ENCODE peak calls at places on chromosomes 16 and 17, in four cellular contexts. T is GM12878, N is HepG2, Q is K562. W is an unnamed sample.

GRCh38 chr16:67432491-67432890 is 1.6 kb downstream of the HSD11B2 start:
- DNase-seq in T (no peak), N (no peak), Q (no peak), W (no peak)

GRCh38 chr17:17420561-17421269 is 56.1 kb upstream of the MED9 start:
- DNase-seq in T (no peak), N (no peak), Q (peak; percentile 19), W (no peak)

GRCh38 chr17:39677581-39678339 is 9.5 kb downstream of the PNMT start:
- DNase-seq in T (no peak), N (no peak), Q (no peak), W (no peak)

GRCh38 chr16:1125471-1125870 is 27.4 kb upstream of the CACNA1H start:
- DNase-seq in T (no peak), N (no peak), Q (peak; percentile 50), W (no peak)

GRCh38 chr17:49913226-49914095 is 55.5 kb upstream of the DLX4 start:
- DNase-seq in T (no peak), N (no peak), Q (peak; percentile 48), W (no peak)

GRCh38 chr16:31700200-31700529 is 172.5 kb downstream of the AHSP start:
- DNase-seq in T (no peak), N (no peak), Q (peak; percentile 93), W (peak; percentile 77)

GRCh38 chr16:28623172-28623711 is 13.4 kb upstream of the SULT1A1 start:
- DNase-seq in T (no peak), N (no peak), Q (no peak), W (no peak)

GRCh38 chr16:87963400-87963799 is 12.2 kb downstream of the BANP start:
- DNase-seq in T (no peak), N (no peak), Q (no peak), W (no peak)

GRCh38 chr17:66416207-66416940 is 114.0 kb downstream of the PRKCA start:
- DNase-seq in T (no peak), N (no peak), Q (no peak), W (no peak)

GRCh38 chr17:29740017-29740416 is 117.3 kb upstream of the CORO6 start:
- DNase-seq in T (no peak), N (peak; percentile 90), Q (no peak), W (no peak)

GRCh38 chr17:32261937-32262510 is 3.6 kb upstream of the RHBDL3 start:
- DNase-seq in T (no peak), N (no peak), Q (no peak), W (no peak)

GRCh38 chr17:35799942-35800341 is 4.5 kb upstream of the MMP28 start:
- DNase-seq in T (no peak), N (no peak), Q (no peak), W (no peak)

GRCh38 chr17:81106716-81107115 is 58.6 kb upstream of the PVALEF start:
- DNase-seq in T (no peak), N (no peak), Q (no peak), W (no peak)

GRCh38 chr16:71296584-71297133 is 7.5 kb upstream of the CMTR2 start:
- DNase-seq in T (no peak), N (peak; percentile 50), Q (no peak), W (no peak)

GRCh38 chr17:70588003-70588402 is 418.7 kb downstream of the KCNJ2 start:
- DNase-seq in T (no peak), N (no peak), Q (no peak), W (no peak)

GRCh38 chr16:57604177-57604576 is 24.3 kb upstream of the ADGRG1 start:
- DNase-seq in T (no peak), N (no peak), Q (no peak), W (no peak)

GRCh38 chr17:36948717-36949460 is at the start of gene AATF:
- DNase-seq in T (peak; percentile 94), N (peak; percentile 90), Q (peak; percentile 98), W (peak; percentile 90)

GRCh38 chr16:81496742-81497141 is 52.1 kb downstream of the CMIP start:
- DNase-seq in T (no peak), N (no peak), Q (no peak), W (no peak)

GRCh38 chr16:88905563-88905962 is 39.1 kb upstream of the PABPN1L start:
- DNase-seq in T (no peak), N (no peak), Q (peak; percentile 94), W (peak; percentile 89)

GRCh38 chr17:42989726-42990652 is 8.2 kb upstream of the RPL27 start:
- DNase-seq in T (no peak), N (peak; percentile 32), Q (no peak), W (no peak)

GRCh38 chr16:78762222-78762621 is 662.8 kb downstream of the WWOX start:
- DNase-seq in T (no peak), N (no peak), Q (no peak), W (no peak)

DNA sequence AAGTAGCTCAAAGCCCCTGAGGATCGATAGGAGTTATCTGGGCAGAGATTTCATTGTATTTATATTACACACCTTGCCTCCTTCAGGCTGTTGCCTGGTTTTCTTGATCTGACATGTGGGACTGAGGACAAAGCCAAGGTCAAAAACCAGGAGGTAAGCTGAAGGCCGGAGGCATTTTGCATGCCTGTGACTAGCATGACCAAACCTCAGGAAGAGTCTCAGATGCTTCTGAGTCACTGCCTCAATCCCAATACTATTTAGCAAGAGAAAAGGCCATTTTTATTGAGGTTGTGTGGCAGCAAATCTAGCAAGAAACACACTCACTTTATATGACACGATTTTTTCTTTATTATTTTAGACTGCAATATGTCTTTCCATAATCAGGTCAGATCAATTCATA is 968.1 kb downstream of the CDH11 start:
- DNase-seq in T (no peak), N (no peak), Q (no peak), W (no peak)
- TF ChIP-seq SP1 in T (no peak), N (no peak), Q (no peak), W (no peak)

GRCh38 chr17:78323821-78324390 is 36.0 kb downstream of the SOCS3 start:
- DNase-seq in T (no peak), N (no peak), Q (no peak), W (no peak)

GRCh38 chr17:78322858-78323455 is 36.9 kb downstream of the SOCS3 start:
- DNase-seq in T (no peak), N (no peak), Q (no peak), W (no peak)

GRCh38 chr17:78324391-78325075 is 35.3 kb downstream of the SOCS3 start:
- DNase-seq in T (no peak), N (no peak), Q (no peak), W (no peak)

GRCh38 chr17:78325076-78325712 is 34.7 kb downstream of the SOCS3 start:
- DNase-seq in T (no peak), N (no peak), Q (no peak), W (no peak)

DNA sequence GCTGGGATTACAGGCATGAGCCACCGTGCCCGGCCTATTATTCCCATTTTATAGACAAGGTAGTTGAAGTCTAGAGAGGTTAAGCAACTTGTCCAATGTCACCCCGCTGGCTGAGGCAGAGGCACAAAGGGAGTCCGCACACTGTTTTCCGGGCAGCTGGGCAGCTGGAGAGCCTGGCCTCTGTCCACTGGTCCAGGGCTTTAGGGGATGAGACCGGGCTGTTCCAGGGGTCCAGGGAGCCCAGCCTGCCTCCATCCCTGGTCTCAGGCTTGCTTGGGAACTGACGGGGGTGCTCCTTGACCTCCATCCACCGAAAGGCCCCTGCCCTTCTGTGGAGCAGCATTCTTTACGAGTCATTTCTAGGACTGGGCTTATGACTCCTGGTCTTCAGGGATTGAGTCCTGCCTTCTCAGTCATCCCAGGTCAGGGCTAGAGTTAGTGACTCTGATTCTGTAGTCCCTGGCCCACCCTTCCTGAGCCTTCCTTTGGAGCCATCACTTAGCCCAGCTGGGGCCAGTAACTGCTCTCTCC is 37.5 kb downstream of the SOCS3 start:
- DNase-seq in T (no peak), N (no peak), Q (no peak), W (no peak)
- TF ChIP-seq TARDBP in T (no peak), N (no peak), Q (no peak), W (no peak)

GRCh38 chr17:6496636-6497441 is 52.6 kb downstream of the PIMREG start:
- DNase-seq in T (no peak), N (no peak), Q (no peak), W (no peak)

GRCh38 chr17:6497496-6498221 is 53.4 kb downstream of the PIMREG start:
- DNase-seq in T (no peak), N (no peak), Q (no peak), W (no peak)

GRCh38 chr17:6501359-6501758 is 55.0 kb downstream of the PITPNM3 start:
- DNase-seq in T (no peak), N (no peak), Q (no peak), W (no peak)

GRCh38 chr17:6498356-6498755 is 54.1 kb downstream of the PIMREG start:
- DNase-seq in T (no peak), N (no peak), Q (no peak), W (no peak)

DNA sequence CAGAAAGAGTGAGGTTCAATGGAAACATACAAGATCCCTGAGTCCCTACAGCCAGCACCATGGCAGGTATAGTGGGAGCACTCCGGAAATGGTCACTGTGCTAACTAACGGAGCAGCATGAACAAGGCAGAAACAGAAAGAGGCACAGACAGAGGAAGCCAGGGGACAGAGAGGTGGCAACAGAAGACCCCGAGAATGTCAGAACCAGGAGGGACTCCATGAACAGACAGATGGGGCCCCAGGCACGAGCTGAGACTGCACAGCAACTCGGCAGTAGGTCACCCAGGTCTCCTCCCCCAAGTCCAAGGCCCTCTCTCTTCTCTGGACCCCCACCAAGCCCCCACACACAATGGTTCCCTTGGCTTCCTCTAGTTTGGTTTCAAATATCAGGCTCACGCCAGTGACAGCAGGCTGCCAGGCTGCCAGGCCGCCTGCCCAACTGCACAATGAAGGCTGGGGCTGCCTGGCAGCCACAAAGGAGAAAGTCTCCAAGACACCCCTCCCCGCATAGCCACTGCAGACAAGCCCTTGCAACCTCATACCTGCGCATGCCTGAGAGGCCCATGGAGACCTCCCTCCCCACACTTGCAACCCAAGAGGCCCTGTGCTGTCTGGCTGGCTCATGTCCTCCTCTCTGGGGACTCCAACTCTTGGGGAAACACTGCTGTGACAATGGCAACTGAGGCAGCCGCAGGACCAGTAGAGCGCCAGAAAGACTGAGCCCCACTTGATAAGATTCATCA is 54.7 kb downstream of the PIMREG start:
- DNase-seq in T (no peak), N (no peak), Q (no peak), W (no peak)
- TF ChIP-seq SP1 in T (no peak), N (no peak), Q (no peak), W (no peak)

DNA sequence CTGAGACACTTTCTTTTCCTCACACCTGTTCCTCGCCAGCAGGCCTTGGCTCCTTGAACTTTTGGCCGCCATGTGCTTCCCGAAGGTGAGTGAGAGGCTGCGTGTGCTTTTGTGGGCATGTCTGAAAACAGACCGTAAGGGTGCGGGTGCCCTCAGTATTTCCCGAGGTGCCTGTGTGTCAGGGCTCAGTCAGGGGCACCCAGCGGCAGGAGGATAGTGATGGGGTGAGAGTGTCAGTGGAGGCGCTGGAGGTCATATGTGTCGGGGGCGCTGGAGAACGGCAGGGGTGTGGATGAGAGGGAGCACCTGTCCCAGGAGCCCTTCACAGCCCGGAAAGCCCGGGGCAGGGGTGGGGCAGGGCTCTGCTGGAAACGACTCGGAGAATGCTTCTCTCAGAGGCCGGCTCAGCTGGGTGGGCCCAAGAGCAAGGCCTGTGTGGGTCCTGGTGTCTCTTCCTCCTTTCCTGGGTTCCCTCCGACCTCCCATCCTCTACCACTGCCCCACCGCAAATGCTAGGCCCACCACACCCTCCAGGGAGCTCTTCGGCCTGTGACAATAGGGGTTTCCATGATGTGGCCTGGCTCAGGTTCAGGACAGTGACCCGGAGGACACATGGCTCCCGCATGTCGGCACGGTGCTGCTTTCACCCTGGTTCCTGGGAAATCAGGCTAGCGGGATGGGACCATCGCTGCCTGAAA is 451 bp downstream of the IL32 start:
- DNase-seq in T (no peak), N (no peak), Q (no peak), W (no peak)
- TF ChIP-seq TARDBP in T (no peak), N (no peak), Q (no peak), W (no peak)

GRCh38 chr17:41489531-41489930 is at the start of gene KRT36:
- DNase-seq in T (no peak), N (no peak), Q (no peak), W (no peak)
- TF ChIP-seq SP1 in T (no peak), N (no peak), Q (no peak), W (no peak)

W was measured in HEK293T.